ENCODE peak calls at places on chromosome 19, in nine cellular contexts. T is psoas muscle, L is cardiac muscle cell, O is astrocyte of the spinal cord, X is choroid plexus epithelial cell, B is PC-3, Z is IMR-90, C is AG04449, E is fibroblast of lung. Q is an unnamed sample.

GRCh38 chr19:57267294-57267693 is 13.0 kb upstream of the ZNF460 start:
- DNase-seq in T (no peak), L (no peak), O (no peak), X (no peak), B (peak), Z (no peak), C (no peak), E (no peak), Q (no peak)

GRCh38 chr19:13864223-13864512 is 12.8 kb upstream of the NANOS3 start:
- DNase-seq in T (peak), L (no peak), O (no peak), X (no peak), B (no peak), Z (no peak), C (no peak), E (no peak), Q (no peak)

GRCh38 chr19:40603071-40603718 is 2.0 kb downstream of the LTBP4 start:
- DNase-seq in T (no peak), L (peak), O (no peak), X (peak), B (peak), Z (peak), C (no peak), E (no peak), Q (no peak)

GRCh38 chr19:46515879-46516350 is 20.2 kb upstream of the PNMA8B start:
- DNase-seq in T (no peak), L (peak), O (peak), X (peak), B (peak), Z (peak), C (no peak), E (peak), Q (peak)

GRCh38 chr19:5094768-5095567 is 126.1 kb downstream of the KDM4B start:
- DNase-seq in T (no peak), L (no peak), O (no peak), X (no peak), B (no peak), Z (no peak), C (no peak), E (no peak), Q (no peak)

GRCh38 chr19:29623726-29624488 is 17.8 kb downstream of the POP4 start:
- DNase-seq in T (no peak), L (no peak), O (no peak), X (no peak), B (no peak), Z (no peak), C (no peak), E (no peak), Q (no peak)

GRCh38 chr19:40687525-40688016 is 2.9 kb downstream of the NUMBL start:
- DNase-seq in T (peak), L (peak), O (peak), X (peak), B (no peak), Z (peak), C (no peak), E (peak), Q (peak)

GRCh38 chr19:7428651-7429113 is 60.2 kb downstream of the PEX11G start:
- DNase-seq in T (no peak), L (no peak), O (no peak), X (no peak), B (no peak), Z (no peak), C (no peak), E (no peak), Q (no peak)

GRCh38 chr19:18433735-18434398 is 4.1 kb downstream of the ISYNA1 start:
- DNase-seq in T (peak), L (peak), O (no peak), X (no peak), B (no peak), Z (no peak), C (no peak), E (no peak), Q (no peak)

GRCh38 chr19:49073514-49074378 is 1.2 kb upstream of the KCNA7 start:
- DNase-seq in T (peak), L (no peak), O (no peak), X (no peak), B (peak), Z (no peak), C (no peak), E (no peak), Q (no peak)

GRCh38 chr19:55690109-55690768 is 15.2 kb downstream of the EPN1 start:
- DNase-seq in T (peak), L (no peak), O (no peak), X (no peak), B (no peak), Z (no peak), C (no peak), E (no peak), Q (no peak)
- TF ChIP-seq CTCF in T (no peak), L (no peak), O (no peak), X (no peak), B (no peak), Z (no peak), C (no peak), E (no peak), Q (no peak)

DNA sequence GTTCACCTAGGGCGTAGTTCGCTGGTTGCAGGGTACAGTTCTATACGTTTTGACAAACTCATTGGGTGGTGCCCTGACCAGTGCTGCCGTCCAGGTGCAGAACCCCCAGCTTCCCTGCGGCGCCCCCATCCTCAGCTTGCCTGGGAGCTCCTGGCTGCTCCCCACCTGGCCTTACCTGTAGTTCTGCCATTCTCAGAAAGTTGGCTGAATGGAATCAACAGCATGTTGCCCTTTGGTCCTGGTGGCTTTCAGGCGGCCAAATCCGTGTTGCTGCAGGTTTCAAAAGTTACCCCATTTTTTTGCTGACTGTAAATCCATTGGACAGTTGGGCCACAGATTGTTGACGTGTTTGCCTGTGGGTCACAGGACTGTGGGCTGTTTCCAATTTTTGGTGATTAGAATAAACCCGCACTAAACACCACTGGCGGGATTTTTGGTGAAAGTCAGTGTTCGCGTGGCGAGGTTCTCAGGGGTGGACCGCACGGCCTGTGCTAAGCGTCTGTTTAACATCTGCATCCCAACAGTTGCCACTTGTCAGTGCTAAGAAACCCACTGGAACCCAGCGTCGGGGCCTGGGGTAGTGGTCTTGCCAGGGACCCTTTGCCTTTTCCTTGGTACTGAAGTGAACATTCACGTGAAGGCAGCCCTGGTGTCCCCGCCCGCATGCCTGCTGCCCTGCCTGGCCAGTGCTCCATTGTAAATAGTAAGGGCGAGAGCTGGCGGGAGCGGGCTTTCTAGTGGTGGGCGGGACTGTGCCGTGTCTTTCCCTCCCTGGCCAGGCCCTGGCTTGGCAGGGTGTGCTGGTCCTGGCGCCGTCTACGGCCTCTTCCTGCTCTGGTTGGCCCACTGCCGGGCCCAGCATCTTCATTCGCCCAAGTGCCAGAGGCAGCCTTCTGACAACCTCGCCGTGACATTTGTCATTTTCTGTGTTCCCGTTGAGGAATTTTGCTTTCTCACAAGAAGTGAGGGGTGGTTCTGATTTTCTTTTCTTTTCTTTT is 3.3 kb downstream of the DOT1L start:
- DNase-seq in T (peak), L (peak), O (peak), X (no peak), B (peak), Z (peak), C (no peak), E (peak), Q (peak)
- H3K4me3 ChIP-seq in T (peak), L (no peak), O (no peak), X (no peak), B (peak), Z (no peak), C (no peak), E (peak), Q (no peak)

GRCh38 chr19:28289294-28290063 is 923.5 kb downstream of the UQCRFS1 start:
- DNase-seq in T (no peak), L (peak), O (peak), X (peak), B (no peak), Z (no peak), C (no peak), E (no peak), Q (peak)
- TF ChIP-seq CTCF in T (no peak), L (no peak), O (no peak), X (no peak), B (no peak), Z (no peak), C (no peak), E (no peak), Q (no peak)

DNA sequence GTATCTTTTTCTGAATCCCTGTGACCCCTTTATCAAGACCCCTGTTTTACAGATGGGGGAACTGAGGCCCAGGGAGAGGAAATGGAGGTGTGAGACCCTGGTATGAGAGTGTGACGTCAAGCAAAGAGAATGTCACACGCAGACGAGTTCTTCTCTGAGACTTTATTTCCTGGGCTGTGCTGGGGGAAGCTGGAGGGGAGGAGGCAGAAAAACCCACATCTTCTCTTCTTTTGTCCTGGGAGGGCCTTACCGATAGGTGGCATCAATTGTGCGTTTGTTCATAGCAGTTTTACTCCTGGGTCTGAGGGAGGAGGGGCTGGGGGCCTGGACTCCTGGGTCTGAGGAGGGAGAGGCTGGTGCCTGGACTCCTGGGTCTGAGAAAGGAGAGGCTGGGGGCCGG is 4.9 kb upstream of the KLK15 start:
- DNase-seq in T (no peak), L (peak), O (no peak), X (peak), B (peak), Z (no peak), C (no peak), E (no peak), Q (no peak)
- H3K4me3 ChIP-seq in T (no peak), L (no peak), O (no peak), X (no peak), B (no peak), Z (no peak), C (no peak), E (no peak), Q (no peak)

DNA sequence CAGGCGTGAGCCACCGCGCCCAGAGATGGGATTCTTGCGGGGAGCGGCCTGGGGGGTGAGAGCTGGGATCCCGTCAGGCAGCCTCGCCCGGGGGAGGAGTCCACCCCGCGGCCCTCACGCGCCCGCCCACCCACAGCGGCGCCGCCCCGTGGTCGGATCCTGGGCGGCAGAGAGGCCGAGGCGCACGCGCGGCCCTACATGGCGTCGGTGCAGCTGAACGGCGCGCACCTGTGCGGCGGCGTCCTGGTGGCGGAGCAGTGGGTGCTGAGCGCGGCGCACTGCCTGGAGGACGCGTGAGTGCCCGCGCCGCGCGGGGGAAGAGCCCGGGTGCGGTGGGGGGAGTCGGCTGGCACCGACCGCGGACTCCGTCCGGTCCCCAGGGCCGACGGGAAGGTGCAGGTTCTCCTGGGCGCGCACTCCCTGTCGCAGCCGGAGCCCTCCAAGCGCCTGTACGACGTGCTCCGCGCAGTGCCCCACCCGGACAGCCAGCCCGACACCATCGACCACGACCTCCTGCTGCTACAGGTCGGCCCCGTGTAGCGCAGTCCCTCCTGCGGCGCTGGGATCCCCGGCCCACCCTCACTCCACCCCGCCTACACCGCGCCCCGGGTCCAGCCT is 1.1 kb downstream of the CFD start:
- DNase-seq in T (peak), L (peak), O (peak), X (peak), B (peak), Z (peak), C (no peak), E (peak), Q (peak)
- TF ChIP-seq CTCF in T (no peak), L (peak), O (peak), X (no peak), B (no peak), Z (peak), C (peak), E (no peak), Q (no peak)

GRCh38 chr19:9362905-9363304 is at the start of gene ZNF177:
- DNase-seq in T (no peak), L (peak), O (peak), X (peak), B (no peak), Z (no peak), C (no peak), E (peak), Q (peak)
- H3K4me3 ChIP-seq in T (peak), L (no peak), O (peak), X (peak), B (no peak), Z (peak), C (peak), E (peak), Q (peak)

DNA sequence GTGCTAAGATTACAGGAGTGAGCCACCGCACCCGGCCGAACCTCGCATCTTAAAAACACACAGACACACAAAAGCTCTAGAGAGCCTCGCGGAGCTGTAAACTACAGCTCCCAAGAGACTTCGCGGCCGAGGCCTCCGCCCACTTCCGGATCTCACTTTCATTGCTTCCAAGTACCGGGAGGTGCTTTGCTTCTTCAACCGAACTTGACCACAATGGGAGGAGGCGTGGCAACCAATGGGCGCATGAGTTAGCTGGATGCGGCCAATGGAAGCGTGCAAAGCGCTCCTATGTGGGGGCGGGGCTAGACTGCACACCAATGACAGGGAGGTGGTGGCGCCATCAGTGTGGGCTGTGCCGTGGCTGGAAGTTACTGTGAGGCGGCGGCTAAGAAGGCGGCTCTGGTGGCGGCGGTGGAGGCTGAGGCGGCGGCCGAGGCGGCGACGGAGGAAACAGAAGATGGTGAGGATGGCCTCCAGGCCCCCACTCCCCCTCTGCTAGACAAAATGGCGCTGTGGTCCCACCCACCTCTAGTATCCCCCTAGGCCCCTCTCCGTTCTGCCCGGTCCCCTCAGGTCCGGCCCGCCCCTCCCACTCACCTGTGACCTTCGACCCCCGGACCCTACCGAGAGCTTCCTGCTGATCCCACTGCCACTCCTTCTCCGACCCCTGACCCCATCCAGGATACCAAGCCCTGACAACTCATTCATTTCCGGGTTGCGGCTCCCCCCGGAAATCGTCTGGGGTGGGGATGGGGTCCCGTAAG is at the start of gene DDA1:
- DNase-seq in T (peak), L (peak), O (peak), X (peak), B (peak), Z (peak), C (peak), E (peak), Q (peak)
- TF ChIP-seq CTCF in T (no peak), L (no peak), O (no peak), X (no peak), B (no peak), Z (no peak), C (no peak), E (no peak), Q (no peak)